ENCODE peak calls at places on chromosomes 12 and 14, in five cellular contexts. D is upper lobe of right lung; Y is PC-3; M is CD8-positive, alpha-beta T cell; H is thoracic aorta. V is an unnamed sample. For H3K4me1, the result is how much of the 10 kb centered on the place peaks cover.

GRCh38 chr12:100992194-100992593 is 197.6 kb downstream of the ANO4 start:
- DNase-seq in D (no peak), Y (no peak), M (no peak), H (no peak), V (no peak)

GRCh38 chr14:77157716-77158115 is 16.1 kb upstream of the ZDHHC22 start:
- DNase-seq in D (no peak), M (no peak), H (no peak), Y (no peak), V (no peak)

GRCh38 chr12:11228268-11228879 is 41.1 kb downstream of the PRB3 start:
- DNase-seq in Y (peak), M (peak), H (no peak), D (no peak), V (peak)

GRCh38 chr12:69497308-69498026 is 27.3 kb downstream of the FRS2 start:
- DNase-seq in D (no peak), M (no peak), Y (no peak), H (no peak), V (no peak)

GRCh38 chr12:72925716-72926115 is 653.5 kb downstream of the TRHDE start:
- DNase-seq in H (no peak), Y (no peak), D (no peak), M (no peak), V (no peak)

GRCh38 chr14:73238941-73239340 is 1.6 kb downstream of the PAPLN start:
- DNase-seq in H (no peak), M (no peak), Y (no peak), D (no peak), V (no peak)

GRCh38 chr12:52259850-52260249 is 14.6 kb upstream of the KRT86 start:
- DNase-seq in Y (no peak), H (no peak), D (peak), M (no peak), V (no peak)

GRCh38 chr14:72608391-72609204 is 285.3 kb downstream of the DPF3 start:
- DNase-seq in M (no peak), Y (peak), D (no peak), H (no peak), V (no peak)

GRCh38 chr12:63882844-63883243 is 38.3 kb downstream of the SRGAP1 start:
- DNase-seq in H (no peak), Y (no peak), D (no peak), M (no peak), V (no peak)

GRCh38 chr14:91509878-91510170 is 286 bp downstream of the PPP4R3A start:
- DNase-seq in Y (no peak), H (peak), M (no peak), D (no peak), V (no peak)

GRCh38 chr12:75488553-75488952 is 8.0 kb downstream of the GLIPR1 start:
- DNase-seq in M (no peak), Y (peak), H (no peak), D (no peak), V (peak)

GRCh38 chr14:21003788-21004346 is 4.8 kb downstream of the SLC39A2 start:
- DNase-seq in Y (no peak), H (no peak), D (no peak), M (no peak), V (no peak)

GRCh38 chr14:34030864-34031263 is 80.0 kb upstream of the EGLN3 start:
- DNase-seq in H (no peak), Y (no peak), M (no peak), D (no peak), V (no peak)

GRCh38 chr14:94575730-94576585 is 5.3 kb upstream of the SERPINA5 start:
- DNase-seq in D (no peak), H (no peak), M (no peak), Y (no peak), V (no peak)

GRCh38 chr12:119780786-119781434 is 96.2 kb downstream of the CIT start:
- DNase-seq in H (no peak), D (no peak), Y (peak), M (no peak), V (peak)
- TF ChIP-seq CTCF in H (peak), D (peak), Y (peak), M (peak), V (peak)

GRCh38 chr12:57832966-57833365 is 13.6 kb downstream of the CTDSP2 start:
- DNase-seq in M (no peak), D (no peak), H (no peak), Y (no peak), V (no peak)

GRCh38 chr12:57833672-57834071 is 12.9 kb downstream of the CTDSP2 start:
- DNase-seq in D (no peak), M (no peak), Y (no peak), H (no peak), V (no peak)

GRCh38 chr12:57835366-57836288 is 10.9 kb downstream of the CTDSP2 start:
- DNase-seq in Y (no peak), D (no peak), H (no peak), M (no peak), V (no peak)

GRCh38 chr12:57836442-57837375 is 9.8 kb downstream of the CTDSP2 start:
- DNase-seq in M (peak), Y (peak), D (peak), H (no peak), V (no peak)

GRCh38 chr12:57834086-57834876 is 12.2 kb downstream of the CTDSP2 start:
- DNase-seq in H (no peak), D (no peak), M (no peak), Y (no peak), V (no peak)
- H3K4me1 ChIP-seq in H (half or more), D (half or more), M (half or more), Y (under half), V (under half)

GRCh38 chr12:65962921-65963883 is 138.9 kb downstream of the HMGA2 start:
- DNase-seq in M (no peak), H (no peak), D (no peak), Y (no peak), V (peak)
- TF ChIP-seq CTCF in M (no peak), H (no peak), D (no peak), Y (peak), V (no peak)

DNA sequence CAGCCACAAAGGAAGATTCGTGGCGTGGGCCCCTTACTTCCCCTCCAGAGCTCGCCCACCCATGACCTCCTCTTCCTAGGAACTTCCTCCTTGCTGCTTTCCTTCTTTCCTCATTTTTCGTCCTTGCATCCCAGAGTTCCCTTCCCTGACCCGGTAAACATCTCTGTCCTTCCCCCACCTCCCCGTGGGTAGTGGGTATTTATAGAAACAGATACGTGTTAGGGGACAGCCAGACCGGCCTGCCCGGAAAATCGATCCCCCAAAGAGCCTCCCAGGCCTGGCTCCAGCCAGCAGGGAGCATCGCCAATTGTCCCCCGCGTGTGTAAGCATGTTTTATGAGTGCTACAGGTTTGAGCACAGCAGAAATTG is 1.6 kb downstream of the DYRK2 start:
- DNase-seq in D (no peak), M (no peak), Y (no peak), H (no peak), V (no peak)
- H3K4me1 ChIP-seq in D (under half), M (under half), Y (under half), H (under half), V (under half)

GRCh38 chr14:69325646-69326265 is 65.8 kb downstream of the GALNT16 start:
- DNase-seq in Y (peak), H (no peak), D (peak), M (no peak), V (no peak)
- TF ChIP-seq CTCF in Y (peak), H (no peak), D (no peak), M (no peak), V (peak)

DNA sequence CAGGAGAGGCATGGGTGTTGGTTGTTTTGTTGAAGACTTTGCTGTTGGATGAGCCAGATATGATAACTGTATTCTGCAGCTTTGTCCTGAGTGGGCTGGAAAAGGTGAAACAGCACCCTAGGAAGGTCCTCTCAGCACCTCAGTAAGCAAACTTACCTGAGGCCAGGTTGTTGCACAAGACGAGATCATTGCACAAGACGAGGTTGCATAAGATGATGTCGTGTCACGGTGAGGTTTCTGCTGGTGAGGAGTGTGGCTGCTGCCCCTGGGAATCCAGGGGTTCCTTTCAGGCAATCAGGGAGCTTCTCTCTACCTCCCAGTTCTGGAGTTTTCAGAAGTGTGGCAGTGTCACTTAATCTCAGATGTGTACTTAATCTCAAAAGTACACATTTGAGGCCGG is 85.6 kb downstream of the GLT1D1 start:
- DNase-seq in D (no peak), H (no peak), Y (no peak), M (no peak), V (peak)
- H3K4me1 ChIP-seq in D (under half), H (under half), Y (under half), M (under half), V (under half)

GRCh38 chr12:14775652-14776020 is 27.6 kb downstream of the WBP11 start:
- DNase-seq in M (no peak), D (no peak), Y (no peak), H (no peak), V (no peak)
- TF ChIP-seq CTCF in M (no peak), D (no peak), Y (no peak), H (no peak), V (no peak)